ENCODE peak calls at places on chromosomes 2 and 18, in four cellular contexts. One of them, this sample, is unnamed.

GRCh38 chr2:75199428-75200011 is at the start of gene TACR1:
- DNase-seq in GM12878: peak; percentile 35
- DNase-seq in HepG2: peak; percentile 41
- DNase-seq in SK-N-SH: peak; percentile 78
- DNase-seq in this sample: no peak

GRCh38 chr2:197008229-197008628 is 81.7 kb upstream of the PGAP1 start:
- DNase-seq in GM12878: no peak
- DNase-seq in HepG2: no peak
- DNase-seq in SK-N-SH: no peak
- DNase-seq in this sample: no peak

GRCh38 chr18:48841381-48842258 is 109.1 kb downstream of the SMAD7 start:
- DNase-seq in GM12878: no peak
- DNase-seq in HepG2: peak; percentile 27
- DNase-seq in SK-N-SH: peak; percentile 77
- DNase-seq in this sample: peak; percentile 41

GRCh38 chr18:37019157-37019571 is 190.2 kb downstream of the KIAA1328 start:
- DNase-seq in GM12878: no peak
- DNase-seq in HepG2: peak; percentile 27
- DNase-seq in SK-N-SH: peak; percentile 4
- DNase-seq in this sample: no peak

GRCh38 chr2:42219160-42219559 is 50.0 kb downstream of the EML4 start:
- DNase-seq in GM12878: no peak
- DNase-seq in HepG2: no peak
- DNase-seq in SK-N-SH: no peak
- DNase-seq in this sample: no peak

GRCh38 chr2:37326285-37326684 is 1.7 kb upstream of the PRKD3 start:
- DNase-seq in GM12878: no peak
- DNase-seq in HepG2: no peak
- DNase-seq in SK-N-SH: no peak
- DNase-seq in this sample: no peak

GRCh38 chr2:126874961-126875360 is 23.7 kb upstream of the TEX51 start:
- DNase-seq in GM12878: no peak
- DNase-seq in HepG2: no peak
- DNase-seq in SK-N-SH: no peak
- DNase-seq in this sample: no peak

GRCh38 chr18:57780318-57781127 is 22.6 kb downstream of the ATP8B1 start:
- DNase-seq in GM12878: peak; percentile 17
- DNase-seq in HepG2: no peak
- DNase-seq in SK-N-SH: no peak
- DNase-seq in this sample: no peak

GRCh38 chr2:147614491-147614890 is 230.3 kb upstream of the ACVR2A start:
- DNase-seq in GM12878: no peak
- DNase-seq in HepG2: no peak
- DNase-seq in SK-N-SH: no peak
- DNase-seq in this sample: no peak

GRCh38 chr2:62505109-62505508 is 886 bp downstream of the TMEM17 start:
- DNase-seq in GM12878: no peak
- DNase-seq in HepG2: no peak
- DNase-seq in SK-N-SH: no peak
- DNase-seq in this sample: no peak

GRCh38 chr2:28915939-28916338 is 21.5 kb downstream of the WDR43 start:
- DNase-seq in GM12878: no peak
- DNase-seq in HepG2: no peak
- DNase-seq in SK-N-SH: no peak
- DNase-seq in this sample: peak; percentile 55

GRCh38 chr2:108619916-108620620 is 85.8 kb downstream of the LIMS1 start:
- DNase-seq in GM12878: no peak
- DNase-seq in HepG2: no peak
- DNase-seq in SK-N-SH: no peak
- DNase-seq in this sample: no peak

GRCh38 chr18:9743200-9744016 is 35.3 kb downstream of the RAB31 start:
- DNase-seq in GM12878: no peak
- DNase-seq in HepG2: peak; percentile 54
- DNase-seq in SK-N-SH: no peak
- DNase-seq in this sample: peak; percentile 83

GRCh38 chr2:165239230-165239629 is at the start of gene SCN2A:
- DNase-seq in GM12878: no peak
- DNase-seq in HepG2: peak; percentile 54
- DNase-seq in SK-N-SH: peak; percentile 33
- DNase-seq in this sample: peak; percentile 11

GRCh38 chr2:37367310-37367709 is 22.9 kb downstream of the QPCT start:
- DNase-seq in GM12878: no peak
- DNase-seq in HepG2: no peak
- DNase-seq in SK-N-SH: no peak
- DNase-seq in this sample: no peak

GRCh38 chr2:127415593-127416485 is 2.4 kb upstream of the PROC start:
- DNase-seq in GM12878: no peak
- DNase-seq in HepG2: no peak
- DNase-seq in SK-N-SH: peak; percentile 90
- DNase-seq in this sample: peak; percentile 67

GRCh38 chr2:165203689-165204559 is at the start of gene SCN3A:
- DNase-seq in GM12878: no peak
- DNase-seq in HepG2: peak; percentile 54
- DNase-seq in SK-N-SH: peak; percentile 25
- DNase-seq in this sample: no peak

GRCh38 chr2:240250985-240251847 is 110.8 kb upstream of the OTOS start:
- DNase-seq in GM12878: no peak
- DNase-seq in HepG2: peak; percentile 94
- DNase-seq in SK-N-SH: peak; percentile 50
- DNase-seq in this sample: no peak

GRCh38 chr18:8835556-8835955 is 130.2 kb downstream of the MTCL1 start:
- DNase-seq in GM12878: no peak
- DNase-seq in HepG2: no peak
- DNase-seq in SK-N-SH: no peak
- DNase-seq in this sample: peak; percentile 57

GRCh38 chr2:109171444-109172334 is 42.7 kb downstream of the SH3RF3 start:
- DNase-seq in GM12878: no peak
- DNase-seq in HepG2: no peak
- DNase-seq in SK-N-SH: peak; percentile 85
- DNase-seq in this sample: no peak

GRCh38 chr2:139574371-139574770 is 794.2 kb upstream of the NXPH2 start:
- DNase-seq in GM12878: no peak
- DNase-seq in HepG2: no peak
- DNase-seq in SK-N-SH: no peak
- DNase-seq in this sample: no peak

GRCh38 chr2:75604479-75604878 is 42.1 kb upstream of the MRPL19 start:
- DNase-seq in GM12878: no peak
- DNase-seq in HepG2: no peak
- DNase-seq in SK-N-SH: no peak
- DNase-seq in this sample: no peak

GRCh38 chr2:11117776-11118175 is 37.5 kb upstream of the SLC66A3 start:
- DNase-seq in GM12878: no peak
- DNase-seq in HepG2: no peak
- DNase-seq in SK-N-SH: no peak
- DNase-seq in this sample: no peak

GRCh38 chr2:51151490-51152140 is 119.7 kb upstream of the NRXN1 start:
- DNase-seq in GM12878: no peak
- DNase-seq in HepG2: no peak
- DNase-seq in SK-N-SH: no peak
- DNase-seq in this sample: no peak

GRCh38 chr2:229176136-229176535 is 95.0 kb downstream of the PID1 start:
- DNase-seq in GM12878: no peak
- DNase-seq in HepG2: no peak
- DNase-seq in SK-N-SH: no peak
- DNase-seq in this sample: no peak

GRCh38 chr2:199603748-199604291 is 146.1 kb upstream of the SATB2 start:
- DNase-seq in GM12878: no peak
- DNase-seq in HepG2: no peak
- DNase-seq in SK-N-SH: peak; percentile 29
- DNase-seq in this sample: no peak

GRCh38 chr2:74413001-74413698 is 8.3 kb downstream of the C2orf81 start:
- DNase-seq in GM12878: no peak
- DNase-seq in HepG2: peak; percentile 78
- DNase-seq in SK-N-SH: no peak
- DNase-seq in this sample: peak; percentile 27

GRCh38 chr2:127641846-127642510 is 4.0 kb upstream of the GPR17 start:
- DNase-seq in GM12878: no peak
- DNase-seq in HepG2: no peak
- DNase-seq in SK-N-SH: no peak
- DNase-seq in this sample: no peak

GRCh38 chr2:222561817-222562424 is 94.0 kb downstream of the FARSB start:
- DNase-seq in GM12878: peak; percentile 13
- DNase-seq in HepG2: peak; percentile 41
- DNase-seq in SK-N-SH: peak; percentile 63
- DNase-seq in this sample: no peak

GRCh38 chr2:110852541-110853263 is 120.3 kb downstream of the ACOXL start:
- DNase-seq in GM12878: no peak
- DNase-seq in HepG2: no peak
- DNase-seq in SK-N-SH: no peak
- DNase-seq in this sample: no peak

GRCh38 chr2:165901595-165901994 is 52.0 kb downstream of the TTC21B start:
- DNase-seq in GM12878: no peak
- DNase-seq in HepG2: no peak
- DNase-seq in SK-N-SH: no peak
- DNase-seq in this sample: no peak

GRCh38 chr2:238453842-238454241 is 27.1 kb downstream of the ASB1 start:
- DNase-seq in GM12878: no peak
- DNase-seq in HepG2: no peak
- DNase-seq in SK-N-SH: no peak
- DNase-seq in this sample: no peak

GRCh38 chr2:238449241-238449640 is 22.5 kb downstream of the ASB1 start:
- DNase-seq in GM12878: no peak
- DNase-seq in HepG2: no peak
- DNase-seq in SK-N-SH: no peak
- DNase-seq in this sample: no peak

GRCh38 chr2:238449909-238450417 is 23.2 kb downstream of the ASB1 start:
- DNase-seq in GM12878: no peak
- DNase-seq in HepG2: peak; percentile 98
- DNase-seq in SK-N-SH: no peak
- DNase-seq in this sample: peak; percentile 53

GRCh38 chr2:238448031-238448955 is 21.6 kb downstream of the ASB1 start:
- DNase-seq in GM12878: no peak
- DNase-seq in HepG2: no peak
- DNase-seq in SK-N-SH: no peak
- DNase-seq in this sample: no peak

DNA sequence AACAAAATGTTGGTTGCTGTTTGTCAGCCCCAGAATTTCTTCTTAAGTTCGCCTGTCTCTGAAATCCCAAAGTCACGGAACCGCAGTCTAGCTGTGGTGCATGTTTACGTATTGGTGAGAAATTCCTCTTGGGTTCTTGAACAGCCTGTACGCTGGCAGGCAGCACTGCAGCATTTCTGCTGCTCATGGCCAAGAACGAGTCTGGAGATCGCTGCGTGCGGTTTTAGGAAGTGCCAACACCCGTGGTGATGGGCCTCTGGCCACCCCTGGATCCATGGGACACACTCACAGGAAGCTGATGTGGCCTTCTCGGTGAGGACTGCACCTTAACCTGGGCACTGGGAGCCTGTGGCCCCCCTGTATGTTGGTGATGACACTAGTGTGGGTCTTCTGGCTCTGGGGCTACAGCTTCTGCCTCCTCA is 23.7 kb downstream of the ASB1 start:
- DNase-seq in GM12878: no peak
- DNase-seq in HepG2: no peak
- DNase-seq in SK-N-SH: no peak
- DNase-seq in this sample: no peak
- TF ChIP-seq GABPA in GM12878: no peak
- TF ChIP-seq GABPA in HepG2: no peak
- TF ChIP-seq GABPA in SK-N-SH: no peak
- TF ChIP-seq GABPA in this sample: no peak

GRCh38 chr2:39664478-39664877 is 1.2 kb upstream of the TMEM178A start:
- DNase-seq in GM12878: no peak
- DNase-seq in HepG2: no peak
- DNase-seq in SK-N-SH: no peak
- DNase-seq in this sample: no peak

GRCh38 chr2:39667142-39667880 is 1.6 kb downstream of the TMEM178A start:
- DNase-seq in GM12878: no peak
- DNase-seq in HepG2: no peak
- DNase-seq in SK-N-SH: no peak
- DNase-seq in this sample: no peak

GRCh38 chr2:39664898-39665591 is 672 bp upstream of the TMEM178A start:
- DNase-seq in GM12878: no peak
- DNase-seq in HepG2: no peak
- DNase-seq in SK-N-SH: no peak
- DNase-seq in this sample: no peak

GRCh38 chr2:39666489-39667141 is 898 bp downstream of the TMEM178A start:
- DNase-seq in GM12878: no peak
- DNase-seq in HepG2: no peak
- DNase-seq in SK-N-SH: peak; percentile 62
- DNase-seq in this sample: no peak

DNA sequence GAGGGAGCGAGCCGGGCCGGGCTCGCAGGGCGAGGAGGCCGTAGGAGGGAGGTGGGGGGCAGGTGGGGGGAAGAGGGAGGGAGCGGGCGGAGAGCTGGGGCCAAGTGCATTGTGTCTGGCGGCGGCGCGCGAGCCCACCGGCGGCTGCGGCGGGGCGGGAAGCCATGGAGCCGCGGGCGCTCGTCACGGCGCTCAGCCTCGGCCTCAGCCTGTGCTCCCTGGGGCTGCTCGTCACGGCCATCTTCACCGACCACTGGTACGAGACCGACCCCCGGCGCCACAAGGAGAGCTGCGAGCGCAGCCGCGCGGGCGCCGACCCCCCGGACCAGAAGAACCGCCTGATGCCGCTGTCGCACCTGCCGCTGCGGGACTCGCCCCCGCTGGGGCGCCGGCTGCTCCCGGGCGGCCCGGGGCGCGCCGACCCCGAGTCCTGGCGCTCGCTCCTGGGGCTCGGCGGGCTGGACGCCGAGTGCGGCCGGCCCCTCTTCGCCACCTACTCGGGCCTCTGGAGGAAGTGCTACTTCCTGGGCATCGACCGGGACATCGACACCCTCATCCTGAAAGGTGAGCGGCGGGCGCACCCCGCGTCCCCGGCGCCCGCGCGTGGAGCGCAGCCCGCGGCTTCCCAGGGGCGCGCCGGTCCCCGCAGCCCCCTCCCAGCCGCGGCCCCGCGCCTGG is at the start of gene TMEM178A:
- DNase-seq in GM12878: no peak
- DNase-seq in HepG2: no peak
- DNase-seq in SK-N-SH: peak; percentile 90
- DNase-seq in this sample: no peak
- H3K27me3 ChIP-seq in GM12878: peaks cover 21% of the 10 kb centered on the region
- H3K27me3 ChIP-seq in HepG2: peaks cover 8% of the 10 kb centered on the region
- H3K27me3 ChIP-seq in SK-N-SH: peaks cover 34% of the 10 kb centered on the region
- H3K27me3 ChIP-seq in this sample: peaks cover 17% of the 10 kb centered on the region

DNA sequence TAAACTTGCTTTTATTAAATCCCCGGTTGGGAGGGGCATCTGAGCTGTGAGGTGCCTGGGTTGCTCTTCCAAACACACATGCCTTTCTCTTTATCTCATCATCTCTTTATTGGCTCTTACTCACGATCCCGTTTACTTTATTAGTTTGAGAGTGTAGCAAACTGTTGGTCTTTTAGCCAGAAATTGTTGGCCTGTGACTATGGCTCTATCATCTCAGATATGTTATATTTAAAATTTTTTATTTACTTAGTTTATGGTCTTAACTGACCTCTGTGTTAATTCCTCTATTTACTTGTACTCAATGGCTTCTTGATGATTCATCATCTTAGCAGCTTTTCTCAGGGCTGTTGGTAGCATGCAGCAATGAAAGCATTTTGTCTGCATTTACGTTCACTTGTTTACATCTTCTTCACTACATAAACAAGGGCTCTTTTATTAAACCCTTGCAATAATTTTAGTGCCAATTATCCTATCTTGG is 408.4 kb downstream of the HRH4 start:
- DNase-seq in GM12878: no peak
- DNase-seq in HepG2: no peak
- DNase-seq in SK-N-SH: no peak
- DNase-seq in this sample: no peak
- TF ChIP-seq GABPA in GM12878: no peak
- TF ChIP-seq GABPA in HepG2: no peak
- TF ChIP-seq GABPA in SK-N-SH: no peak
- TF ChIP-seq GABPA in this sample: no peak

GRCh38 chr2:120669971-120670370 is 65.7 kb upstream of the GLI2 start:
- DNase-seq in GM12878: no peak
- DNase-seq in HepG2: no peak
- DNase-seq in SK-N-SH: no peak
- DNase-seq in this sample: no peak
- H3K27me3 ChIP-seq in GM12878: no peaks in the 10 kb centered on the region
- H3K27me3 ChIP-seq in HepG2: peaks cover 4% of the 10 kb centered on the region
- H3K27me3 ChIP-seq in SK-N-SH: no peaks in the 10 kb centered on the region
- H3K27me3 ChIP-seq in this sample: no peaks in the 10 kb centered on the region

This sample was measured in HL-60.